ENCODE peak calls at places on chromosomes 13 and 19, in eight cellular contexts. I, L, Y, K, D, T, R and V are unnamed samples.

GRCh38 chr13:21846605-21847004 is 175.7 kb downstream of the FGF9 start:
- DNase-seq in I (no peak), L (no peak), Y (no peak), K (no peak), D (no peak), T (no peak), R (no peak), V (no peak)

GRCh38 chr19:15524781-15525180 is 16.5 kb downstream of the CYP4F22 start:
- DNase-seq in I (no peak), L (no peak), Y (no peak), K (no peak), D (no peak), T (no peak), R (no peak), V (no peak)

GRCh38 chr19:1360818-1361461 is 22.8 kb upstream of the NDUFS7 start:
- DNase-seq in I (peak), L (no peak), Y (no peak), K (no peak), D (no peak), T (no peak), R (peak), V (no peak)

GRCh38 chr19:40392894-40393517 is 3.0 kb upstream of the HIPK4 start:
- DNase-seq in I (no peak), L (no peak), Y (no peak), K (no peak), D (no peak), T (no peak), R (no peak), V (no peak)

GRCh38 chr13:110989331-110989730 is 74.5 kb upstream of the ANKRD10 start:
- DNase-seq in I (no peak), L (no peak), Y (no peak), K (no peak), D (no peak), T (no peak), R (peak), V (no peak)

GRCh38 chr13:76812971-76813691 is 73.1 kb downstream of the KCTD12 start:
- DNase-seq in I (no peak), L (no peak), Y (no peak), K (no peak), D (no peak), T (no peak), R (peak), V (no peak)

GRCh38 chr13:99347911-99348451 is 40.8 kb upstream of the GPR183 start:
- DNase-seq in I (no peak), L (no peak), Y (no peak), K (no peak), D (no peak), T (no peak), R (no peak), V (no peak)

GRCh38 chr13:99859178-99860177 is 112.1 kb downstream of the ZIC5 start:
- DNase-seq in I (no peak), L (no peak), Y (peak), K (no peak), D (peak), T (peak), R (no peak), V (peak)

GRCh38 chr13:22662771-22663170 is 518.0 kb upstream of the SGCG start:
- DNase-seq in I (no peak), L (no peak), Y (no peak), K (no peak), D (no peak), T (no peak), R (no peak), V (no peak)

GRCh38 chr13:113093580-113094409 is 11.8 kb upstream of the F7 start:
- DNase-seq in I (no peak), L (no peak), Y (no peak), K (no peak), D (no peak), T (no peak), R (no peak), V (no peak)

GRCh38 chr19:4575267-4575793 is 15.8 kb upstream of the SEMA6B start:
- DNase-seq in I (no peak), L (no peak), Y (peak), K (peak), D (no peak), T (peak), R (peak), V (no peak)

GRCh38 chr13:51585234-51585672 is 991 bp downstream of the WDFY2 start:
- DNase-seq in I (no peak), L (no peak), Y (no peak), K (no peak), D (no peak), T (no peak), R (no peak), V (no peak)

GRCh38 chr13:67635754-67636153 is 405.6 kb upstream of the PCDH9 start:
- DNase-seq in I (no peak), L (no peak), Y (no peak), K (no peak), D (no peak), T (no peak), R (no peak), V (no peak)